ENCODE peak calls at places on chromosomes 3 and 15, in five cellular contexts. W is neuronal stem cell, X is body of pancreas, R is stomach, M is A549. D is an unnamed sample. For H3K4me1, the result is how much of the 10 kb centered on the place peaks cover.

GRCh38 chr3:10468611-10469354 is 36.6 kb downstream of the ATP2B2 start:
- DNase-seq in W (no peak), X (no peak), R (no peak), M (no peak), D (no peak)

GRCh38 chr3:143751643-143752178 is 96.6 kb downstream of the SLC9A9 start:
- DNase-seq in W (no peak), X (no peak), R (no peak), M (no peak), D (no peak)

GRCh38 chr3:126850370-126851085 is 132.4 kb upstream of the PLXNA1 start:
- DNase-seq in W (peak), X (no peak), R (no peak), M (no peak), D (no peak)

GRCh38 chr3:170536712-170537111 is 49.2 kb downstream of the SLC7A14 start:
- DNase-seq in W (no peak), X (no peak), R (no peak), M (no peak), D (no peak)

GRCh38 chr3:138670409-138670808 is 61.8 kb downstream of the FAIM start:
- DNase-seq in W (no peak), X (peak), R (no peak), M (no peak), D (no peak)

GRCh38 chr3:54663558-54664114 is 264.2 kb downstream of the LRTM1 start:
- DNase-seq in W (no peak), X (no peak), R (no peak), M (no peak), D (no peak)

GRCh38 chr3:51384145-51384729 is 854 bp upstream of the MANF start:
- DNase-seq in W (no peak), X (no peak), R (no peak), M (no peak), D (no peak)

GRCh38 chr3:141878812-141879211 is 2.4 kb downstream of the ATP1B3 start:
- DNase-seq in W (no peak), X (no peak), R (no peak), M (no peak), D (no peak)

GRCh38 chr15:66598095-66598815 is 32.5 kb upstream of the LCTL start:
- DNase-seq in W (no peak), X (no peak), R (no peak), M (no peak), D (no peak)

GRCh38 chr15:82875411-82876003 is 66.1 kb downstream of the WHAMM start:
- DNase-seq in W (no peak), X (no peak), R (no peak), M (no peak), D (no peak)

GRCh38 chr15:28021281-28022039 is 77.7 kb downstream of the OCA2 start:
- DNase-seq in W (peak), X (peak), R (no peak), M (peak), D (no peak)

GRCh38 chr3:68436619-68437411 is 495.5 kb downstream of the TAFA4 start:
- DNase-seq in W (no peak), X (no peak), R (no peak), M (no peak), D (no peak)

GRCh38 chr3:24136624-24137310 is 191.7 kb downstream of the NR1D2 start:
- DNase-seq in W (no peak), X (no peak), R (no peak), M (no peak), D (no peak)

GRCh38 chr3:114896978-114897377 is 250.1 kb downstream of the ZBTB20 start:
- DNase-seq in W (no peak), X (no peak), R (no peak), M (no peak), D (no peak)

GRCh38 chr3:195893121-195893449 is 15.3 kb downstream of the TNK2 start:
- DNase-seq in W (no peak), X (peak), R (no peak), M (no peak), D (peak)

GRCh38 chr3:163071684-163072083 is 1575.1 kb downstream of the OTOL1 start:
- DNase-seq in W (no peak), X (no peak), R (no peak), M (no peak), D (no peak)

GRCh38 chr3:78481050-78481449 is 1286.7 kb downstream of the ROBO1 start:
- DNase-seq in W (no peak), X (no peak), R (no peak), M (no peak), D (no peak)

GRCh38 chr3:24410861-24411260 is 83.8 kb downstream of the THRB start:
- DNase-seq in W (no peak), X (no peak), R (no peak), M (no peak), D (no peak)

GRCh38 chr3:31543375-31543774 is 10.7 kb downstream of the STT3B start:
- DNase-seq in W (no peak), X (no peak), R (no peak), M (no peak), D (no peak)

GRCh38 chr3:53193466-53194217 is 32.6 kb downstream of the PRKCD start:
- DNase-seq in W (no peak), X (no peak), R (no peak), M (no peak), D (no peak)
- H3K4me1 ChIP-seq in W (under half), X (under half), R (under half), M (under half), D (under half)

GRCh38 chr3:72744330-72744729 is 103.9 kb downstream of the SHQ1 start:
- DNase-seq in W (no peak), X (no peak), R (no peak), M (no peak), D (no peak)

GRCh38 chr3:72738752-72739520 is 109.3 kb downstream of the SHQ1 start:
- DNase-seq in W (peak), X (peak), R (peak), M (peak), D (no peak)

GRCh38 chr3:72745146-72745976 is 102.9 kb downstream of the SHQ1 start:
- DNase-seq in W (no peak), X (peak), R (peak), M (no peak), D (no peak)

DNA sequence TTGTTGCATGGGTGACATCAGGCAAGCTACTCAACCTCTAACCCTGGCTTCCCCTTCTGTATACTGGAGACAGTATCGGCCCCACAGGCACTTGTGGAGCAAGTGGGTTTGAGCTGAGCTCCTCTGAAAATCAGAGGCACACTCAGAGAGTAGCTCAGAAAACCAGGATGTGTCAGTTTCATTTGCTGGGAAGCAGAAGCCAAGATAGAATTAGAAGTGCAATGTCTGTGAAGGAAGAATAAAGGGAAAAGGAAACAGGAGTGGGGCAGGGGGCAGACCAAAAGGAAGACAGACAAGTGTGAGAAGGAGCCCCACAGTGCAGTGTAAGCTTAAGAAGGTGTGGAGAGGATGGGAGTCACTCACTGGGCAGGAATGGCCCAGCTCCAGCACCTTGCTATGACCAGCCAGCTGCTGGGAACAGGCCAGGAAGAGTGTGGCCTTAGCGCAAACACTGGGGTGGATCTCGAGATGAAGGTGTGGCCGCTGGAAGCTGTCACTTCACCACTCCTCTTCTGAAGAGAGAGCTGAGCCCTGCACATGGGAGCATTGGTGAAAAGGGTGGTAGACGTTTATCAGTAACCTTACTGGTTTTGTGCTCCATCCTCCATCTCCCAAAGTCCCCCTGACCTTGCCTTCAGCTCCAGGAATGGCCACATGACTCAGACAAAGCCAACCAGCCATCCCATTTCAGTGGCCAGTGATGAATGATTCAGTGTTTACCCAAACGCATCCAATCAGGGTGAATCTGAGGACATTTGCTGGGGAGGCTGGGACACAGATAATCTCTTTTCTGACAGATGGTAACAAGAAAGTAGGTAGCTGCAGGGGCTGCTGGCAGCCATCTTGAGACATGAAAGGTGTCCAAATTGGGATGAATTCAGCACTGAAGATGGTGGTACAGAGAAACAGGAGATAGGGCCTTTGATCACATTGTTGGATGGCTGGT is 108.5 kb downstream of the SHQ1 start:
- DNase-seq in W (no peak), X (no peak), R (no peak), M (no peak), D (no peak)
- H3K4me3 ChIP-seq in W (no peak), X (no peak), R (no peak), M (no peak), D (no peak)

DNA sequence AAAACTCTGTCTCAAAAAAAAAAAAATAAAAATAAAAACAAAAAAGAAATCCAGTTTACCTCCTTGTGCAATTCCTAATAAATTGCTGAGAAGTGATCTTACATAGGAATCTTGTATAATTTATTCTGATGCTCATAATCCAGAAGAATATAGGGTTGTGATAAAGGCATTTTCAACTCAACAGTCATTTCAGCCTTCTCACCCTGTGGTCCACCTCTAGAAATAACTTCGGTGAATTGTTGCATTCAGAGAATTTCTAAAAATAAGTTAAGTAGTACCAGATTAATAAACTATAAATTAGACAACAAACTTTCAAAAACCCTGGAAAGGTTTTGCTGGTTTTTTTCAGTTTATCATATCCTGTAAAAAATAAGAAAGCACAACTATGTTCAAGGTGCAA is 20.2 kb downstream of the RAF1 start:
- DNase-seq in W (no peak), X (no peak), R (no peak), M (no peak), D (no peak)
- H3K27ac ChIP-seq in W (no peak), X (no peak), R (no peak), M (no peak), D (peak)

GRCh38 chr3:185988080-185988815 is 50.4 kb upstream of the TRA2B start:
- DNase-seq in W (no peak), X (no peak), R (no peak), M (no peak), D (no peak)

GRCh38 chr3:185983495-185984141 is 45.8 kb upstream of the TRA2B start:
- DNase-seq in W (peak), X (peak), R (peak), M (peak), D (peak)

GRCh38 chr3:185984203-185984602 is 46.4 kb upstream of the TRA2B start:
- DNase-seq in W (no peak), X (no peak), R (no peak), M (no peak), D (no peak)

GRCh38 chr3:185988816-185989175 is 51.0 kb upstream of the TRA2B start:
- DNase-seq in W (no peak), X (no peak), R (no peak), M (no peak), D (no peak)

DNA sequence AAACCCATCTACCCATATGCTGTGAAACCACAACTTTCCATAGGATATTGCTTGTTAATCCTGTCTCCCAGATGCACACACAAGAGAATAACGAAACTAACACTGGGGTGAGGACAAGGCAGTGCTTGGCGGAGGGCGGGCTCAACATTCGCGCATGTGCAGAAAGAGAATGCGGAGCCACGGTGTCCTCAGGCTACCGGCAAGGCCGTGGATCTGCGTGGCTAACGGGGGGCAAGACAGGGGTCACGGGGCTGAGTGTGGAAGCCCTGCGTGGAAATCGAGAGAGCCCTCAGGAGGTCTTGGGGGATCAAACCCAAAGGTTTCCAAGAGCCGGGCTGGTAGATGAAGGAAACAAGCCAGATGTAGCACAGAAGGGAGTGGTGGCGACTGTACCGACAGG is 48.4 kb upstream of the TRA2B start:
- DNase-seq in W (no peak), X (no peak), R (no peak), M (peak), D (no peak)
- H3K4me1 ChIP-seq in W (under half), X (under half), R (under half), M (under half), D (under half)

D was measured in tibial artery.